ENCODE peak calls at places on chromosomes 12 and 14, in seven cellular contexts. One of them, this sample, is unnamed.

GRCh38 chr12:85603556-85603955 is 232.7 kb downstream of the RASSF9 start:
- DNase-seq in uterus: no peak
- DNase-seq in A549: no peak
- DNase-seq in tibial nerve: no peak
- DNase-seq in transverse colon: no peak
- DNase-seq in stomach: no peak
- DNase-seq in prostate gland: no peak
- DNase-seq in this sample: no peak

GRCh38 chr14:78399316-78399889 is 229.2 kb downstream of the NRXN3 start:
- DNase-seq in uterus: no peak
- DNase-seq in A549: no peak
- DNase-seq in tibial nerve: no peak
- DNase-seq in transverse colon: no peak
- DNase-seq in stomach: no peak
- DNase-seq in prostate gland: no peak
- DNase-seq in this sample: no peak

GRCh38 chr12:19848426-19848825 is 409.1 kb downstream of the AEBP2 start:
- DNase-seq in uterus: no peak
- DNase-seq in A549: no peak
- DNase-seq in tibial nerve: no peak
- DNase-seq in transverse colon: no peak
- DNase-seq in stomach: no peak
- DNase-seq in prostate gland: no peak
- DNase-seq in this sample: no peak

GRCh38 chr14:24710403-24711063 is 76.5 kb upstream of the GZMB start:
- DNase-seq in uterus: peak
- DNase-seq in A549: peak
- DNase-seq in tibial nerve: peak
- DNase-seq in transverse colon: peak
- DNase-seq in stomach: peak
- DNase-seq in prostate gland: peak
- DNase-seq in this sample: no peak

GRCh38 chr14:96735509-96735908 is 61.7 kb upstream of the VRK1 start:
- DNase-seq in uterus: no peak
- DNase-seq in A549: no peak
- DNase-seq in tibial nerve: no peak
- DNase-seq in transverse colon: no peak
- DNase-seq in stomach: no peak
- DNase-seq in prostate gland: no peak
- DNase-seq in this sample: no peak

GRCh38 chr12:12704593-12705230 is 8.7 kb upstream of the GPR19 start:
- DNase-seq in uterus: peak
- DNase-seq in A549: peak
- DNase-seq in tibial nerve: no peak
- DNase-seq in transverse colon: peak
- DNase-seq in stomach: peak
- DNase-seq in prostate gland: peak
- DNase-seq in this sample: no peak

GRCh38 chr12:542290-543113 is 82.8 kb downstream of the B4GALNT3 start:
- DNase-seq in uterus: no peak
- DNase-seq in A549: no peak
- DNase-seq in tibial nerve: no peak
- DNase-seq in transverse colon: no peak
- DNase-seq in stomach: no peak
- DNase-seq in prostate gland: no peak
- DNase-seq in this sample: no peak

GRCh38 chr12:2673966-2674810 is 120.6 kb upstream of the FKBP4 start:
- DNase-seq in uterus: peak
- DNase-seq in A549: peak
- DNase-seq in tibial nerve: no peak
- DNase-seq in transverse colon: no peak
- DNase-seq in stomach: peak
- DNase-seq in prostate gland: no peak
- DNase-seq in this sample: no peak

GRCh38 chr14:90544566-90544965 is 147.7 kb downstream of the CALM1 start:
- DNase-seq in uterus: no peak
- DNase-seq in A549: no peak
- DNase-seq in tibial nerve: no peak
- DNase-seq in transverse colon: no peak
- DNase-seq in stomach: no peak
- DNase-seq in prostate gland: no peak
- DNase-seq in this sample: no peak

GRCh38 chr12:22458301-22458917 is 85.9 kb downstream of the C2CD5 start:
- DNase-seq in uterus: no peak
- DNase-seq in A549: no peak
- DNase-seq in tibial nerve: no peak
- DNase-seq in transverse colon: no peak
- DNase-seq in stomach: no peak
- DNase-seq in prostate gland: no peak
- DNase-seq in this sample: no peak

GRCh38 chr12:7019043-7019569 is 830 bp upstream of the LPCAT3 start:
- DNase-seq in uterus: no peak
- DNase-seq in A549: no peak
- DNase-seq in tibial nerve: no peak
- DNase-seq in transverse colon: no peak
- DNase-seq in stomach: no peak
- DNase-seq in prostate gland: no peak
- DNase-seq in this sample: no peak

GRCh38 chr12:38887770-38888169 is 17.6 kb downstream of the CPNE8 start:
- DNase-seq in uterus: no peak
- DNase-seq in A549: no peak
- DNase-seq in tibial nerve: no peak
- DNase-seq in transverse colon: no peak
- DNase-seq in stomach: no peak
- DNase-seq in prostate gland: no peak
- DNase-seq in this sample: no peak

GRCh38 chr12:46160081-46160980 is 108.5 kb downstream of the SLC38A1 start:
- DNase-seq in uterus: peak
- DNase-seq in A549: no peak
- DNase-seq in tibial nerve: no peak
- DNase-seq in transverse colon: no peak
- DNase-seq in stomach: no peak
- DNase-seq in prostate gland: peak
- DNase-seq in this sample: no peak

GRCh38 chr12:131387281-131388163 is 323.4 kb upstream of the SFSWAP start:
- DNase-seq in uterus: no peak
- DNase-seq in A549: no peak
- DNase-seq in tibial nerve: no peak
- DNase-seq in transverse colon: no peak
- DNase-seq in stomach: no peak
- DNase-seq in prostate gland: no peak
- DNase-seq in this sample: no peak

DNA sequence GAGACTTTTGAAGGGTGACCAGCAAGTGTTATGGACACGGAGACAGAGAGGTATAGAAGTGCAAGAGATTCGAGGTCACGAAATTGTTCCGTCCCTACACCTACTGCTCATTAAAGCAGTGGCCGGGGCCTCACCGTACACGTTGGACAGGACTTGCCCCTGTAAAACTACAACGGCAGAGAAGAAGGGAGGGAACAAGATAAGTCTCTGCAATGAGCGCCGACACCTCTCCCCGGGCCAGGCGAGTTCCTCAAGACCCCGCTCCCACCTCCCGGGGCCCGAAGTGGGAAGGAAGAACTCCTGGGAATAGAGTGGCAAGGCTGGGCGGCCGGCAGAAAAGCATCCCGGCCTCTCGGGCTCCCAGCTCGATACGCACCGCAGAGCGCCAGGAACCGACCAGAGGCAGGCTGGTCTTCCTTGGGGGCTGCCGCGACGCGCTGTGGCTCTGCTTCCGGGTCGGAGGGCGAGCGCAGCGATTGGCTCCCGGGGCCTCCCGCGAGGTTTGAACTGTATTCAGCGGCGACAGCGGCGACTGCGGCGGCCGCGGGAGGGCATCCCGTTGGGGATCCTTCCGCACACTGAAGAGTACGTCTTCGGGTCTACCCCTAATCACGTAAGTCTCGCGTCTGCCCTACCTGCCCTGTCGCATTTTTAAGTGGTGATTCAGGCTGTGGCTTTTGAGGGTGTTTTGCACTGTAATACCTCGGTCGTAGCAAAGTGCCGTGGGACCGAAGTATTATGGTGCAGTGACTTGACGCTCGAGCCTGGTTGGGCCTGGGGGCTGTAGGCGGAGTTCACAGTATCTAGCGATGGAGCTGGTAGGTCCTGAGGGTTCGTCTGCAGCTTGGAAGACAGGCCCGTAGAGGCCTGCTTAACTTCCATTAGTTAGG is at the start of the genes NUP37 and PARPBP:
- DNase-seq in uterus: peak
- DNase-seq in A549: peak
- DNase-seq in tibial nerve: peak
- DNase-seq in transverse colon: peak
- DNase-seq in stomach: peak
- DNase-seq in prostate gland: peak
- DNase-seq in this sample: peak
- TF ChIP-seq POLR2A in uterus: peak
- TF ChIP-seq POLR2A in A549: peak
- TF ChIP-seq POLR2A in tibial nerve: peak
- TF ChIP-seq POLR2A in transverse colon: peak
- TF ChIP-seq POLR2A in stomach: no peak
- TF ChIP-seq POLR2A in prostate gland: peak
- TF ChIP-seq POLR2A in this sample: peak

GRCh38 chr14:20682127-20682434 is 2.3 kb upstream of the RNASE4 start:
- DNase-seq in uterus: no peak
- DNase-seq in A549: no peak
- DNase-seq in tibial nerve: no peak
- DNase-seq in transverse colon: no peak
- DNase-seq in stomach: peak
- DNase-seq in prostate gland: no peak
- DNase-seq in this sample: no peak

GRCh38 chr14:20679907-20680306 is 4.5 kb upstream of the RNASE4 start:
- DNase-seq in uterus: no peak
- DNase-seq in A549: peak
- DNase-seq in tibial nerve: no peak
- DNase-seq in transverse colon: no peak
- DNase-seq in stomach: no peak
- DNase-seq in prostate gland: no peak
- DNase-seq in this sample: no peak

GRCh38 chr14:20681348-20682126 is 2.8 kb upstream of the RNASE4 start:
- DNase-seq in uterus: peak
- DNase-seq in A549: peak
- DNase-seq in tibial nerve: peak
- DNase-seq in transverse colon: peak
- DNase-seq in stomach: peak
- DNase-seq in prostate gland: peak
- DNase-seq in this sample: peak

GRCh38 chr14:20680363-20680762 is 4.0 kb upstream of the RNASE4 start:
- DNase-seq in uterus: no peak
- DNase-seq in A549: no peak
- DNase-seq in tibial nerve: no peak
- DNase-seq in transverse colon: no peak
- DNase-seq in stomach: no peak
- DNase-seq in prostate gland: no peak
- DNase-seq in this sample: no peak

DNA sequence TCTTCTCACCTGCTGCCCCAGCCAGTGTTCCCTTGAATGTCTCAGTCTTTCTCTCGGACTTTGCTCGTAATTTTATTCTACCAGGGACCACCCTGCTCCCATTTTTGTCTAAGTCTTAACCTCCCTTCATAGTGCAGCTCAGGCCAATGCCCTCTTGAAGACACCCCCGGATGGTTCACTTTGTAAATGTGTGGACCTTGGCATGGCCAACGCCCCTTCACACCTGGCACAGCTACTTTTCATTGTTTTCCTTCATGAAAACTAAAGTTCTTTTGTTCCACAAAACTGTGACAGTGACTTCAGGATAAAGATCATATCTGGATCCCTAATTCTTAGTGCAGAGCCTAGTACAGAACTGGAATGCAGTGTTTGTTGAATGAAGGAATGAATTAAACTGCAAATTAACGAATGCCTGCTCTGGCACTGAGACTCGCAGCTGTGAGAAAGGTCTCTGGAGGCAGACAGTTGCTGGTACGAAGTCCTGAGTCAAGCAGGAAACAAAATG is 3.5 kb upstream of the RNASE4 start:
- DNase-seq in uterus: no peak
- DNase-seq in A549: no peak
- DNase-seq in tibial nerve: no peak
- DNase-seq in transverse colon: peak
- DNase-seq in stomach: peak
- DNase-seq in prostate gland: no peak
- DNase-seq in this sample: peak
- H3K27ac ChIP-seq in uterus: peak
- H3K27ac ChIP-seq in A549: peak
- H3K27ac ChIP-seq in tibial nerve: peak
- H3K27ac ChIP-seq in transverse colon: peak
- H3K27ac ChIP-seq in stomach: peak
- H3K27ac ChIP-seq in prostate gland: peak
- H3K27ac ChIP-seq in this sample: peak

GRCh38 chr12:124784871-124785572 is 78.6 kb downstream of the SCARB1 start:
- DNase-seq in uterus: no peak
- DNase-seq in A549: no peak
- DNase-seq in tibial nerve: no peak
- DNase-seq in transverse colon: no peak
- DNase-seq in stomach: no peak
- DNase-seq in prostate gland: no peak
- DNase-seq in this sample: no peak
- TF ChIP-seq POLR2A in uterus: no peak
- TF ChIP-seq POLR2A in A549: no peak
- TF ChIP-seq POLR2A in tibial nerve: no peak
- TF ChIP-seq POLR2A in transverse colon: no peak
- TF ChIP-seq POLR2A in stomach: no peak
- TF ChIP-seq POLR2A in prostate gland: no peak
- TF ChIP-seq POLR2A in this sample: no peak

DNA sequence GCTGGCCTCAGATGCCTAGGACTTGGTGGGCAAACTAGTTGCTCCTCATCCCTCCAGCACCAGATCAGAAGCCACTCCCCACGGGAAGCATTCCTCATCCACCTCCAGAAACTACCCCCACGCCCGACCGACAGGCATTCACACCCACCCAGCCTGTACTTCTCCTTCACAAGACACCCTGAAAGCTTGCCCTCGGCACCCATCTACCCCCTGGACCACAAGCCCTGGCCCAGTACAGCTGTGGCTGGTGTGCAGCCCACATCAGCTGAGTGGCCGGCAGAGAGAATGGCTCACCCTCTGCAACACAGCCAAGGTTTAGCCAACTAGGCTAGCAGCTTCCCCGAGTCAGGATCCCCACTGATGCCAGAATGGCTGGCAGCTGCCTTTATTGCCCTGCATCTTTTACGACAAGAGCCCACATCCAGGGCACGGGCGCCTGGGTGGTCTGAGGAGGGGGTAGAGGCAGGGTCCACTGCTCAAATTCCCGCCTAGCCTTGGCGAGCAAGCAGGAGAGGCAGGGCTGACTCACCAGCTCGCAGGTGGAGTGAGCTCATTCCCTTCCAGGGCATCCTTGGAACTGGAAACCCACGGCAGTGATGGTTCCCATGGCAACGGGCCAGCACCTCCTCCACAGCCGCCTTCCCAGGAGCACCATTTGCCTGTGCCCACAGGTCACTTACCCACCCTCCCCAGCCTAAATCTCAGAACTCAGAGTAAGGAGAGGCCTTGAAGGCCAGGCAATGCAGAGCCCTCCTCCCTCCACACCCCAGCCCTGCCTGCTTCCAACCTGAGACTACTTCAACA is 17.1 kb downstream of the ACTN1 start:
- DNase-seq in uterus: peak
- DNase-seq in A549: peak
- DNase-seq in tibial nerve: no peak
- DNase-seq in transverse colon: no peak
- DNase-seq in stomach: no peak
- DNase-seq in prostate gland: no peak
- DNase-seq in this sample: no peak
- H3K27ac ChIP-seq in uterus: peak
- H3K27ac ChIP-seq in A549: no peak
- H3K27ac ChIP-seq in tibial nerve: no peak
- H3K27ac ChIP-seq in transverse colon: peak
- H3K27ac ChIP-seq in stomach: peak
- H3K27ac ChIP-seq in prostate gland: peak
- H3K27ac ChIP-seq in this sample: peak